ENCODE peak calls at places on chromosomes 16 and 17, in nine cellular contexts. E is fibroblast of mammary gland; G is fibroblast of pulmonary artery; R is breast epithelium; J is LNCaP clone FGC; D is fibroblast of the aortic adventitia; P is CD4-positive, alpha-beta memory T cell; N is heart left ventricle; L is ascending aorta. B is an unnamed sample.

GRCh38 chr16:30736995-30737793 is 11.0 kb upstream of the PHKG2 start:
- DNase-seq in E (no peak), G (no peak), R (no peak), J (no peak), D (no peak), P (no peak), N (no peak), L (no peak), B (no peak)

GRCh38 chr16:85903576-85903975 is 4.6 kb downstream of the IRF8 start:
- DNase-seq in E (no peak), G (no peak), R (no peak), J (no peak), D (no peak), P (no peak), N (no peak), L (no peak), B (no peak)

GRCh38 chr17:27157297-27157696 is 136.6 kb upstream of the WSB1 start:
- DNase-seq in E (no peak), G (no peak), R (no peak), J (no peak), D (no peak), P (no peak), N (no peak), L (no peak), B (no peak)

GRCh38 chr16:57773019-57773418 is 29.3 kb downstream of the KIFC3 start:
- DNase-seq in E (no peak), G (no peak), R (no peak), J (no peak), D (no peak), P (no peak), N (no peak), L (no peak), B (no peak)

GRCh38 chr17:57708401-57708800 is 36.7 kb downstream of the CCDC182 start:
- DNase-seq in E (peak; percentile 41), G (peak; percentile 6), R (no peak), J (no peak), D (no peak), P (no peak), N (no peak), L (peak; percentile 40), B (no peak)

GRCh38 chr16:57556941-57557541 is 14.6 kb downstream of the ADGRG5 start:
- DNase-seq in E (no peak), G (no peak), R (peak; percentile 27), J (no peak), D (no peak), P (no peak), N (no peak), L (no peak), B (no peak)

GRCh38 chr16:23131036-23131435 is 18.2 kb downstream of the USP31 start:
- DNase-seq in E (no peak), G (no peak), R (no peak), J (no peak), D (no peak), P (no peak), N (no peak), L (no peak), B (no peak)

GRCh38 chr17:39776267-39776666 is 38.5 kb downstream of the GRB7 start:
- DNase-seq in E (no peak), G (no peak), R (no peak), J (no peak), D (no peak), P (peak; percentile 29), N (no peak), L (no peak), B (no peak)

GRCh38 chr16:87153326-87153725 is 163.9 kb downstream of the C16orf95 start:
- DNase-seq in E (no peak), G (no peak), R (no peak), J (no peak), D (no peak), P (no peak), N (no peak), L (no peak), B (no peak)

GRCh38 chr16:88318521-88318920 is 64.2 kb upstream of the ZNF469 start:
- DNase-seq in E (no peak), G (no peak), R (no peak), J (no peak), D (no peak), P (no peak), N (peak; percentile 55), L (no peak), B (no peak)

GRCh38 chr17:32529604-32530003 is 42.8 kb downstream of the CDK5R1 start:
- DNase-seq in E (peak; percentile 29), G (peak; percentile 26), R (no peak), J (no peak), D (no peak), P (no peak), N (no peak), L (no peak), B (no peak)

GRCh38 chr17:21299981-21300600 is 15.6 kb downstream of the MAP2K3 start:
- DNase-seq in E (no peak), G (no peak), R (no peak), J (no peak), D (no peak), P (no peak), N (peak; percentile 28), L (no peak), B (no peak)

GRCh38 chr16:68131813-68132706 is 46.9 kb downstream of the NFATC3 start:
- DNase-seq in E (no peak), G (no peak), R (no peak), J (no peak), D (no peak), P (peak; percentile 60), N (no peak), L (no peak), B (no peak)

GRCh38 chr16:89847056-89847929 is 19.0 kb downstream of the SPIRE2 start:
- DNase-seq in E (no peak), G (no peak), R (no peak), J (no peak), D (no peak), P (no peak), N (no peak), L (no peak), B (no peak)

GRCh38 chr16:57822861-57823260 is 20.6 kb upstream of the KIFC3 start:
- DNase-seq in E (no peak), G (no peak), R (no peak), J (no peak), D (no peak), P (no peak), N (no peak), L (no peak), B (no peak)

GRCh38 chr17:18037482-18037881 is 1.5 kb downstream of the ATPAF2 start:
- DNase-seq in E (no peak), G (no peak), R (no peak), J (no peak), D (no peak), P (no peak), N (no peak), L (no peak), B (no peak)

GRCh38 chr17:19766421-19767270 is 18.5 kb upstream of the ALDH3A1 start:
- DNase-seq in E (peak; percentile 47), G (peak; percentile 63), R (peak; percentile 71), J (no peak), D (peak; percentile 57), P (peak; percentile 69), N (peak; percentile 88), L (peak; percentile 86), B (peak; percentile 49)

GRCh38 chr16:70478912-70479341 is 24.5 kb downstream of the FCSK start:
- DNase-seq in E (no peak), G (peak; percentile 18), R (no peak), J (no peak), D (peak; percentile 48), P (no peak), N (peak; percentile 66), L (no peak), B (peak; percentile 68)

GRCh38 chr17:63714550-63715277 is 14.8 kb upstream of the LIMD2 start:
- DNase-seq in E (peak; percentile 66), G (peak; percentile 46), R (no peak), J (no peak), D (no peak), P (no peak), N (no peak), L (peak; percentile 50), B (peak; percentile 27)

GRCh38 chr16:49698931-49699715 is 156.8 kb downstream of the ZNF423 start:
- DNase-seq in E (peak; percentile 76), G (peak; percentile 62), R (no peak), J (no peak), D (peak; percentile 82), P (no peak), N (peak; percentile 77), L (peak; percentile 87), B (no peak)
- H3K4me3 ChIP-seq in E (no peak overlapping the region), G (no peak overlapping the region), R (no peak overlapping the region), J (no peak overlapping the region), D (no peak overlapping the region), P (no peak overlapping the region), N (peak overlapping the region; percentile 19), L (peak overlapping the region; percentile 28), B (no peak overlapping the region)

DNA sequence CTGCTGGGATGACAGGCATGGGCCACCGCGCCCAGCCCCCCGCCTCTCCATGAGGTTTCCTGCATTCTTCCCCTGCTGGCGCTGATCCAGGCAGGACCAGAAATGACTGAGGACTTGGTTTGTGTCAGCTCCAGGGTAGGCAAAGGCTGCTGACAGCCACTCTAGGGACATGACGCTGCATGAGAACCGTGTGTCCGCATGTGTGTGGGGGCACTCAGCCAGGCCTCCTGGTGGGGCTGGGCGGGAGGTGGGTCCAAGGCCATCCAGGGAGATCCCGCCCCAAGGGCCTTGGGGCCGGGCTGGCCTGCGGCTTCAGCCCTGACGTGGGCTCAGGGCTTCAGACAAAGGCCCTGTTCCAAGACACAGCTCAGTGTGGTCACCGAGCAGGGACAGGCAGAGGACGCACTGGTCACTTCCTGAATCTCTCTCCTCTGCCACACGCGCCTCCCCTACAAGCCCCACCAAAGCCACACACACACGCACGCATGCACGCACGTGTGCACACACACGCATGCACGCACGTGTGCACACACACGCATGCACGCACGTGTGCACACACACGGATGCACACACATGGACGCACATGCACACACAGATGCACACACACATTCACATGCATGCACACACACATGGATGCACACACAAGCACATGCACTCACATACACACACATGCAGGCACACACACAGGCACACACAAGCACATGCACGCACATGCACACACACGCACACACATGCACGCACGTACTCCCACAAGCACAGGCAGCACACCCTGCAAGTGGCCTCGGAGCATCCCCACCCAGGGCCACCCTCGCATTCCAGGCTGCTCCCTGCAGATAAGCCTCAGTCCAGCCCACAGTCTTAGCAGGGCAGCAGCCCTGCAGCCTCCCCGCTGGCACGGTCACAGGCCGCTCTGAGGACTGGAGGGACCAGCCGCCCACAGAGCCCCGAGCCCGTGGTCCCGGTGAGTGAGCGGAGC is 5.3 kb upstream of the TMEM204 start:
- DNase-seq in E (peak; percentile 64), G (peak; percentile 44), R (no peak), J (no peak), D (peak; percentile 50), P (no peak), N (peak; percentile 84), L (no peak), B (peak; percentile 31)
- H3K4me3 ChIP-seq in E (no peak overlapping the region), G (no peak overlapping the region), R (no peak overlapping the region), J (no peak overlapping the region), D (peak overlapping the region; percentile 5), P (no peak overlapping the region), N (no peak overlapping the region), L (no peak overlapping the region), B (no peak overlapping the region)

GRCh38 chr17:8072339-8072726 is 15.2 kb downstream of the ALOX12B start:
- DNase-seq in E (no peak), G (no peak), R (no peak), J (no peak), D (no peak), P (no peak), N (no peak), L (no peak), B (no peak)
- H3K4me3 ChIP-seq in E (no peak overlapping the region), G (no peak overlapping the region), R (peak overlapping the region; percentile 54), J (no peak overlapping the region), D (no peak overlapping the region), P (peak overlapping the region; percentile 33), N (no peak overlapping the region), L (no peak overlapping the region), B (no peak overlapping the region)

GRCh38 chr16:2183671-2184070 is 12.7 kb downstream of the CASKIN1 start:
- DNase-seq in E (no peak), G (no peak), R (no peak), J (no peak), D (no peak), P (no peak), N (no peak), L (no peak), B (no peak)
- H3K4me3 ChIP-seq in E (no peak overlapping the region), G (no peak overlapping the region), R (no peak overlapping the region), J (no peak overlapping the region), D (no peak overlapping the region), P (no peak overlapping the region), N (no peak overlapping the region), L (no peak overlapping the region), B (no peak overlapping the region)

B was measured in AG10803.